ENCODE peak calls at places on chromosomes 5 and 9, in eight cellular contexts. U, Z, E, T, A, J, S and N are unnamed samples.

GRCh38 chr5:95410269-95410668 is 19.1 kb downstream of the FAM81B start:
- DNase-seq in J (no peak), E (no peak), T (no peak), A (no peak), Z (no peak), S (no peak), U (no peak), N (no peak)

GRCh38 chr5:107719207-107719606 is 48.5 kb upstream of the EFNA5 start:
- DNase-seq in J (no peak), Z (no peak), S (no peak), U (no peak), E (no peak), T (no peak), A (no peak), N (no peak)

GRCh38 chr5:121325930-121326329 is 525.8 kb upstream of the FTMT start:
- DNase-seq in U (no peak), J (no peak), Z (no peak), E (no peak), T (peak; percentile 7), A (no peak), S (peak; percentile 69), N (no peak)

GRCh38 chr5:55575815-55576583 is 41.2 kb upstream of the PLPP1 start:
- DNase-seq in Z (no peak), E (no peak), A (no peak), U (no peak), S (peak; percentile 48), T (peak; percentile 92), J (no peak), N (peak; percentile 51)

GRCh38 chr9:125744616-125745387 is 2.4 kb upstream of the PBX3 start:
- DNase-seq in U (peak; percentile 88), E (no peak), S (peak; percentile 71), T (peak; percentile 45), Z (no peak), A (no peak), J (no peak), N (peak; percentile 89)

GRCh38 chr9:129746092-129746760 is 6.6 kb downstream of the PTGES start:
- DNase-seq in S (peak; percentile 70), J (no peak), Z (no peak), E (no peak), U (peak; percentile 44), A (no peak), T (peak; percentile 17), N (no peak)

GRCh38 chr5:80408475-80408875 is 611 bp downstream of the ZFYVE16 start:
- DNase-seq in E (peak; percentile 31), T (peak; percentile 34), J (peak; percentile 86), A (peak; percentile 86), S (no peak), U (peak; percentile 29), Z (no peak), N (peak; percentile 41)

GRCh38 chr9:124818431-124819281 is 34.6 kb upstream of the WDR38 start:
- DNase-seq in A (peak; percentile 84), J (no peak), E (no peak), Z (peak; percentile 83), T (peak; percentile 37), S (peak; percentile 39), U (peak; percentile 35), N (no peak)

GRCh38 chr9:87716141-87716540 is 9.8 kb upstream of the CTSL start:
- DNase-seq in J (no peak), U (no peak), S (no peak), A (no peak), E (no peak), Z (no peak), T (no peak), N (peak; percentile 34)

GRCh38 chr5:84149094-84149493 is 235.6 kb downstream of the EDIL3 start:
- DNase-seq in A (no peak), J (no peak), Z (no peak), U (no peak), E (no peak), T (no peak), S (no peak), N (no peak)

GRCh38 chr9:120755827-120756434 is 37.3 kb downstream of the FBXW2 start:
- DNase-seq in Z (no peak), T (peak; percentile 62), A (peak; percentile 60), S (peak; percentile 52), J (peak; percentile 65), U (peak; percentile 53), E (peak; percentile 70), N (peak; percentile 32)

GRCh38 chr5:126949475-126949874 is 80.9 kb downstream of the MARCHF3 start:
- DNase-seq in E (no peak), U (no peak), Z (no peak), S (no peak), T (no peak), A (no peak), J (no peak), N (no peak)

GRCh38 chr5:2702096-2702879 is 49.2 kb downstream of the IRX2 start:
- DNase-seq in A (no peak), E (no peak), T (no peak), Z (no peak), J (no peak), S (no peak), U (no peak), N (no peak)

GRCh38 chr9:89149726-89150125 is 28.9 kb downstream of the SHC3 start:
- DNase-seq in J (no peak), U (peak; percentile 82), S (peak; percentile 54), T (peak; percentile 64), Z (no peak), E (no peak), A (no peak), N (peak; percentile 58)

GRCh38 chr9:134515026-134515821 is 126.4 kb upstream of the COL5A1 start:
- DNase-seq in A (no peak), S (no peak), T (peak; percentile 34), U (peak; percentile 76), Z (no peak), J (peak; percentile 34), E (no peak), N (peak; percentile 53)

GRCh38 chr5:113022661-113023060 is 46.1 kb downstream of the DCP2 start:
- DNase-seq in Z (no peak), J (no peak), S (no peak), A (no peak), E (no peak), T (no peak), U (no peak), N (no peak)

GRCh38 chr9:129182625-129183494 is 4.8 kb upstream of the IER5L start:
- DNase-seq in A (peak; percentile 76), J (peak; percentile 24), U (no peak), E (no peak), Z (no peak), T (peak; percentile 17), S (no peak), N (no peak)

GRCh38 chr5:170268153-170268689 is 29.4 kb downstream of the LCP2 start:
- DNase-seq in E (no peak), U (no peak), J (no peak), S (no peak), A (no peak), T (no peak), Z (no peak), N (no peak)

GRCh38 chr9:124758061-124758460 is 13.1 kb downstream of the NR6A1 start:
- DNase-seq in J (peak; percentile 57), Z (no peak), U (no peak), S (no peak), A (no peak), T (no peak), E (no peak), N (no peak)

DNA sequence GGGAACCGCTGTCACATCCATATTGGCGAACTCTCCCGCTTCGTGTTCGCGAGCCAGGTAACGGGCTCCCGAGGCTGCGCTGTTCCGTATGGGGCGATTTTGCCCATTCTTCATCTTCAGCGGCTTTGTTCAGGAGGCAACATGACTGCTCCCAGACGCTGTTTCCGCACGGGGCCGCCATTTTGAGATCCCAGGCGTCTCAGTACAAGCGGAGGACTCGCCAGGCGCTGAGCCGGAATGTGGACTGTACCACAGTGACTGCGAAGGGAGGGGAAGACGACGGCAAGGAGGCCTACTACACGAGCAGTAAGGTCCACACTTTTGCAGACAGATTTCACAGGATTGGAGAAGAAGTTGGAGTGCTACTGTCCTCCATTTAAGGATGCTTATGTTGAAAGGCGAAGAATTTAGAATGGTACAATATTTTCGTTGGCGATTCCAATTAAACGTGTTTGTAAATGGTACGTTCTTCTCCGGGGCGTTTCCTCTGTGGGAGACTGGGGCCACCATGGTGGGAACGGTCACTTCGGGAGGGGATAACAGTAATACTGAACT is 41.6 kb upstream of the ZNF300 start:
- DNase-seq in A (peak; percentile 77), J (peak; percentile 58), S (peak; percentile 90), Z (peak; percentile 76), E (no peak), T (peak; percentile 89), U (peak; percentile 91), N (peak; percentile 82)
- H3K4me3 ChIP-seq in A (peak overlapping the region; percentile 63), J (peak overlapping the region; percentile 2), S (peak overlapping the region; percentile 63), Z (peak overlapping the region; percentile 22), E (peak overlapping the region; percentile 48), T (peak overlapping the region; percentile 69), U (peak overlapping the region; percentile 70), N (peak overlapping the region; percentile 64)

GRCh38 chr9:6739218-6739617 is 18.6 kb upstream of the KDM4C start:
- DNase-seq in J (no peak), U (peak; percentile 31), E (no peak), Z (no peak), A (no peak), S (peak; percentile 20), T (peak; percentile 27), N (peak; percentile 9)
- TF ChIP-seq CTCF in J (peak; percentile 45), U (peak; percentile 40), E (no peak), Z (no peak), A (peak; percentile 18), S (peak; percentile 32), T (peak; percentile 38), N (peak; percentile 45)

DNA sequence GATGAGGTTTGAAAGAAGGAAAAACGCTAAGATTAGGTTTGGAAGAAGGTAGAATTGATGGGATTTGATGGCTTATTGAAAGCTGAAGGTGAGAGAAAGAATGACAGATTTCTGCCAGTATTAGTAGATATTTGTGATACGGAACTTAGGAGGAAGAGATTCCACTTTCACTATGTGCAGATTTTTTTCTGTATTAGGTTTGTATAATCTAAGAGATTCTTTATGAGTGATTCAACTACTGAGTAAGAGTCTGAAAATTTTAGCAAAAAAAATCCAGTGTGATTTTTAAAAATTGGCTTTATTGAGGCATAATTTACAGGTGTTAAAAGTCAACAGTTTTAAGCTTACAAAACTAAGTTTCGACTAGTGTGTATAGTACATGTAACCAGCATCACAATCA is 54.1 kb downstream of the AP3S1 start:
- DNase-seq in J (no peak), S (peak; percentile 47), E (no peak), T (peak; percentile 36), U (no peak), Z (no peak), A (no peak), N (peak; percentile 17)
- H3K4me3 ChIP-seq in J (no peak overlapping the region), S (no peak overlapping the region), E (no peak overlapping the region), T (no peak overlapping the region), U (no peak overlapping the region), Z (no peak overlapping the region), A (no peak overlapping the region), N (no peak overlapping the region)

DNA sequence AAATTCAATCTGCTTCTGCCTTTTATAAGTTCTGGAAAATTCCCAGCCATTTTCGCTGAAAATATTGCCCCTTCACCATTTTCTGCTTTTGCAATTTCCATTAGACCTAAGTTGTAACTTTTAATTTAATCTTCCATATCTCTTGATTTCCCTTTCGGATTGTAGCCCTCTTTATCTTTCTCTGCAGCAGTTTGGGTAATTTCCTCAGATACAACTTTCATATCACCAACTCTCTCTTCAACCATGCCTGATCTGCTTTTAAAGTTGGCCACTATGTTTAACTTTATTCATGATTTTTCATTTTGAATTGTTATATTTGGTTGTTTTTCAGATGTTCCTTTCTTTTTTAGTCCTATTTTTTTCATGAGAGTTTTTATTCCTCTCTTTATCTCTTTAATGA is 157.0 kb upstream of the VLDLR start:
- DNase-seq in U (no peak), Z (no peak), E (no peak), A (no peak), J (no peak), T (no peak), S (no peak), N (no peak)
- TF ChIP-seq CTCF in U (no peak), Z (no peak), E (no peak), A (no peak), J (no peak), T (no peak), S (no peak), N (no peak)